ENCODE peak calls at places on chromosome 1, in ten cellular contexts. U is A549; B is endothelial cell; E is HFFc6; N is GM20000; H is body of pancreas; Y is right lobe of liver; F is CD4-positive, alpha-beta T cell; G is Calu3; C is CD8-positive, alpha-beta T cell. M is an unnamed sample.

GRCh38 chr1:178232949-178233348 is 139.0 kb downstream of the RASAL2 start:
- DNase-seq in G (no peak), F (no peak), U (no peak), N (no peak), H (no peak), E (no peak), C (no peak), Y (no peak), B (no peak), M (peak; percentile 46)

GRCh38 chr1:150150511-150151021 is 850 bp downstream of the PLEKHO1 start:
- DNase-seq in N (no peak), U (no peak), E (no peak), B (peak; percentile 43), C (no peak), F (peak; percentile 24), G (no peak), H (no peak), Y (peak; percentile 53), M (no peak)

GRCh38 chr1:8031176-8031785 is 5.2 kb upstream of the ERRFI1 start:
- DNase-seq in F (no peak), Y (no peak), E (peak; percentile 50), B (no peak), C (no peak), N (peak; percentile 32), H (peak; percentile 44), G (no peak), U (peak; percentile 64), M (peak; percentile 55)

GRCh38 chr1:181341026-181341632 is 142.2 kb upstream of the CACNA1E start:
- DNase-seq in Y (no peak), G (no peak), N (no peak), E (no peak), C (no peak), B (no peak), U (no peak), H (no peak), F (no peak), M (no peak)

GRCh38 chr1:15207829-15208429 is 39.1 kb upstream of the FHAD1 start:
- DNase-seq in C (no peak), G (peak; percentile 58), N (no peak), H (no peak), B (no peak), U (no peak), Y (no peak), E (no peak), F (no peak), M (no peak)

GRCh38 chr1:154972517-154973343 is 1.8 kb upstream of the CKS1B start:
- DNase-seq in G (peak; percentile 85), U (peak; percentile 97), E (peak; percentile 95), N (no peak), H (peak; percentile 74), C (no peak), F (no peak), B (peak; percentile 79), Y (peak; percentile 91), M (peak; percentile 100)

GRCh38 chr1:26275580-26276431 is 4.1 kb upstream of the SH3BGRL3 start:
- DNase-seq in N (peak; percentile 80), G (peak; percentile 75), H (peak; percentile 90), F (peak; percentile 60), U (peak; percentile 85), Y (peak; percentile 83), E (peak; percentile 96), C (peak; percentile 61), B (peak; percentile 85), M (peak; percentile 90)

GRCh38 chr1:61210435-61211012 is 128.2 kb downstream of the NFIA start:
- DNase-seq in N (no peak), G (no peak), Y (no peak), B (no peak), H (no peak), C (no peak), E (no peak), F (no peak), U (peak; percentile 18), M (no peak)

GRCh38 chr1:12075195-12076114 is 12.4 kb downstream of the TNFRSF8 start:
- DNase-seq in G (no peak), U (no peak), H (no peak), Y (no peak), B (no peak), N (no peak), C (no peak), F (no peak), E (peak; percentile 54), M (peak; percentile 71)

GRCh38 chr1:12078938-12079861 is 16.1 kb downstream of the TNFRSF8 start:
- DNase-seq in H (no peak), B (peak; percentile 68), E (peak; percentile 25), C (no peak), F (no peak), N (peak; percentile 72), Y (no peak), U (peak; percentile 34), G (peak; percentile 32), M (peak; percentile 28)

GRCh38 chr1:12078575-12078937 is 15.5 kb downstream of the TNFRSF8 start:
- DNase-seq in G (no peak), U (no peak), B (no peak), F (no peak), H (no peak), C (no peak), N (no peak), E (no peak), Y (no peak), M (no peak)

GRCh38 chr1:12073796-12074195 is 10.7 kb downstream of the TNFRSF8 start:
- DNase-seq in N (no peak), U (no peak), Y (no peak), C (no peak), H (no peak), E (no peak), B (no peak), F (no peak), G (no peak), M (no peak)

GRCh38 chr1:12076425-12077005 is 13.4 kb downstream of the TNFRSF8 start:
- DNase-seq in C (no peak), G (no peak), E (no peak), H (no peak), B (no peak), U (no peak), F (no peak), N (no peak), Y (no peak), M (no peak)
- TF ChIP-seq CTCF in C (no peak), G (no peak), E (no peak), H (no peak), B (no peak), U (no peak), F (no peak), N (no peak), Y (no peak), M (no peak)

DNA sequence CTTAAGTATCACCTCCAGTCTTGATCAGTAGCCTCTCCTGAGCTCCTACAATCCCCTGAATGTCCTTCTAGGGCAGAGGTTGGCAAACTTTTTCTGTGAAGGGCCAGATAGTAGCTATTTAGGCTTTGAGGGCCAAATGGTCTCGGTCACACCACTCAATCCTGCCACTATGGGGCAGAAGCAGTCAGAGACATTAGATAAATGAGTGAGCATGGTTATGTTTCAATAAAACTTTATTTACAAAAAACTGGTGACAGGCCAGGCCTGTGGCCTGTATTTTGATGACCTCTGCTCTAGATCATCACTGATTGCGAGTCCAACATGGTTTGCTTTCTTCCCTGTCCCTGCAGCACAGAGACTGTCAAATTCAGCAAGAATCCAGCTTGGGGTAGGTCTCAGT is 36.3 kb downstream of the LRP8 start:
- DNase-seq in F (no peak), N (no peak), H (no peak), B (no peak), E (peak; percentile 23), Y (no peak), U (peak; percentile 25), G (no peak), C (no peak), M (no peak)
- TF ChIP-seq CTCF in F (no peak), N (no peak), H (no peak), B (peak; percentile 15), E (peak; percentile 52), Y (no peak), U (no peak), G (no peak), C (no peak), M (no peak)

GRCh38 chr1:218683224-218683623 is 338.1 kb downstream of the TGFB2 start:
- DNase-seq in E (peak; percentile 30), U (peak; percentile 31), C (no peak), H (no peak), B (no peak), Y (no peak), G (no peak), N (no peak), F (no peak), M (no peak)
- TF ChIP-seq CTCF in E (peak; percentile 44), U (no peak), C (no peak), H (no peak), B (no peak), Y (no peak), G (no peak), N (no peak), F (no peak), M (no peak)

GRCh38 chr1:235872270-235872669 is 5.6 kb upstream of the LYST start:
- DNase-seq in E (no peak), U (no peak), H (no peak), C (no peak), G (no peak), F (no peak), N (no peak), B (no peak), Y (no peak), M (no peak)

GRCh38 chr1:235874226-235874625 is 7.5 kb upstream of the LYST start:
- DNase-seq in F (no peak), H (no peak), B (no peak), N (no peak), Y (no peak), E (no peak), G (no peak), U (no peak), C (no peak), M (no peak)

GRCh38 chr1:235875236-235875635 is 8.5 kb upstream of the LYST start:
- DNase-seq in N (no peak), E (no peak), G (no peak), U (no peak), F (no peak), Y (no peak), B (no peak), C (no peak), H (no peak), M (peak; percentile 18)

GRCh38 chr1:235873571-235873970 is 6.9 kb upstream of the LYST start:
- DNase-seq in B (no peak), G (no peak), U (no peak), N (no peak), E (no peak), C (no peak), F (no peak), H (no peak), Y (no peak), M (no peak)

DNA sequence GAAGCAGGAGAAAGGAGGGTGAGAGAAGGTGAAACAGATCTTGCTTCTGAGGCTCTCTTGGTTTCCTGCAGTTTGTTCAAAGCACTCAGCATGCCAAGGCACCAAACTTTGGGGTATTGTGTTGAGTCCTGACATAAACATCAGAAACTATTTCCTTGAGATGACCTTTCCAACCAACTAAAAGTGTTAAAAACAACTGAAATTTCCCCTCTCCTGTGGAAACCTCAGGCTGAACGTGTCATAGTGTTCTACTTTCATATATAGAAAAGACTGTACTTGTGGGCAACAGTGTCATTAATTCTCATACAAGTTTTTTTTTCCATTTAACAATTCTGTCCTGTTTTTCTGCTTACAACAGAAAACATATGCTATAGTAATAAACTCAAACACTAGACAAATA is 6.3 kb upstream of the LYST start:
- DNase-seq in E (no peak), U (no peak), N (no peak), F (no peak), B (no peak), G (no peak), Y (no peak), C (no peak), H (no peak), M (no peak)
- TF ChIP-seq CTCF in E (no peak), U (no peak), N (no peak), F (no peak), B (no peak), G (no peak), Y (no peak), C (no peak), H (no peak), M (no peak)

GRCh38 chr1:110262846-110263631 is 52.9 kb downstream of the KCNC4 start:
- DNase-seq in N (peak; percentile 28), U (no peak), Y (no peak), B (peak; percentile 22), H (no peak), E (no peak), G (no peak), C (no peak), F (no peak), M (no peak)
- TF ChIP-seq CTCF in N (no peak), U (no peak), Y (no peak), B (no peak), H (no peak), E (no peak), G (no peak), C (no peak), F (no peak), M (no peak)